ENCODE peak calls at places on chromosome 22, in four cellular contexts. X is right atrium auricular region, E is mammary epithelial cell, C is uterus. J is an unnamed sample.

GRCh38 chr22:17890892-17891291 is 116.6 kb upstream of the BID start:
- DNase-seq in C (no peak), X (no peak), E (no peak), J (no peak)

GRCh38 chr22:38792833-38793232 is 1.1 kb downstream of the DNAL4 start:
- DNase-seq in X (no peak), C (no peak), E (peak), J (no peak)

GRCh38 chr22:25120761-25121212 is 78.9 kb upstream of the CRYBB3 start:
- DNase-seq in E (no peak), X (no peak), C (peak), J (no peak)

GRCh38 chr22:20239951-20240773 is 28.0 kb downstream of the RTN4R start:
- DNase-seq in X (no peak), E (no peak), C (peak), J (no peak)

GRCh38 chr22:22156716-22157499 is 87.7 kb upstream of the VPREB1 start:
- DNase-seq in C (no peak), E (peak), X (peak), J (peak)

GRCh38 chr22:45453764-45454163 is 40.3 kb downstream of the RIBC2 start:
- DNase-seq in E (no peak), C (no peak), X (no peak), J (no peak)

GRCh38 chr22:36480941-36481392 is 473 bp downstream of the TXN2 start:
- DNase-seq in C (no peak), E (no peak), X (no peak), J (no peak)

GRCh38 chr22:50104149-50104548 is 14.3 kb downstream of the MOV10L1 start:
- DNase-seq in E (no peak), C (no peak), X (no peak), J (no peak)

GRCh38 chr22:23400286-23400981 is 179.7 kb downstream of the IGLL1 start:
- DNase-seq in C (no peak), E (no peak), X (no peak), J (no peak)

GRCh38 chr22:30270841-30271240 is 4.2 kb upstream of the OSM start:
- DNase-seq in C (no peak), E (no peak), X (peak), J (no peak)

GRCh38 chr22:38718414-38718813 is 12.7 kb downstream of the GTPBP1 start:
- DNase-seq in E (peak), C (peak), X (no peak), J (peak)

GRCh38 chr22:28112548-28113043 is 193.5 kb upstream of the PITPNB start:
- DNase-seq in E (no peak), C (peak), X (peak), J (no peak)

GRCh38 chr22:44154431-44154942 is 26.2 kb upstream of the PARVG start:
- DNase-seq in C (no peak), X (no peak), E (no peak), J (no peak)

GRCh38 chr22:27801197-27801615 is 350 bp downstream of the MN1 start:
- DNase-seq in X (no peak), C (no peak), E (peak), J (no peak)

GRCh38 chr22:38513063-38513462 is 7.0 kb upstream of the DDX17 start:
- DNase-seq in C (no peak), E (no peak), X (no peak), J (no peak)

GRCh38 chr22:25746012-25746373 is 4.0 kb downstream of the MYO18B start:
- DNase-seq in X (no peak), C (no peak), E (peak), J (no peak)

GRCh38 chr22:16915711-16916110 is 90.5 kb upstream of the XKR3 start:
- DNase-seq in E (peak), C (no peak), X (no peak), J (no peak)

GRCh38 chr22:29205260-29205597 is 467 bp upstream of the EMID1 start:
- DNase-seq in E (no peak), C (no peak), X (no peak), J (no peak)

GRCh38 chr22:29207562-29208501 is 2.1 kb downstream of the EMID1 start:
- DNase-seq in C (no peak), X (no peak), E (no peak), J (no peak)

GRCh38 chr22:29205598-29206371 is at the start of gene EMID1:
- DNase-seq in C (peak), E (no peak), X (no peak), J (no peak)

GRCh38 chr22:29207231-29207550 is 1.5 kb downstream of the EMID1 start:
- DNase-seq in C (no peak), X (no peak), E (no peak), J (no peak)

GRCh38 chr22:29206372-29207230 is 905 bp downstream of the EMID1 start:
- DNase-seq in C (no peak), X (no peak), E (no peak), J (no peak)
- H3K27ac ChIP-seq in C (peak), X (peak), E (no peak), J (no peak)

GRCh38 chr22:39992088-39992826 is 2.5 kb upstream of the FAM83F start:
- DNase-seq in E (no peak), X (no peak), C (no peak), J (no peak)

GRCh38 chr22:39994046-39994565 is 648 bp upstream of the FAM83F start:
- DNase-seq in E (no peak), X (no peak), C (no peak), J (no peak)

GRCh38 chr22:39995346-39996252 is 845 bp downstream of the FAM83F start:
- DNase-seq in E (peak), C (no peak), X (no peak), J (no peak)

GRCh38 chr22:39996732-39997131 is 2.0 kb downstream of the FAM83F start:
- DNase-seq in E (peak), X (no peak), C (no peak), J (no peak)

GRCh38 chr22:39994566-39995345 is at the start of gene FAM83F:
- DNase-seq in C (no peak), E (peak), X (no peak), J (no peak)
- H3K4me3 ChIP-seq in C (peak), E (peak), X (no peak), J (no peak)

GRCh38 chr22:37492428-37493344 is 6.5 kb upstream of the MFNG start:
- DNase-seq in X (no peak), E (peak), C (no peak), J (no peak)
- TF ChIP-seq CTCF in X (no peak), E (peak), C (no peak), J (no peak)

DNA sequence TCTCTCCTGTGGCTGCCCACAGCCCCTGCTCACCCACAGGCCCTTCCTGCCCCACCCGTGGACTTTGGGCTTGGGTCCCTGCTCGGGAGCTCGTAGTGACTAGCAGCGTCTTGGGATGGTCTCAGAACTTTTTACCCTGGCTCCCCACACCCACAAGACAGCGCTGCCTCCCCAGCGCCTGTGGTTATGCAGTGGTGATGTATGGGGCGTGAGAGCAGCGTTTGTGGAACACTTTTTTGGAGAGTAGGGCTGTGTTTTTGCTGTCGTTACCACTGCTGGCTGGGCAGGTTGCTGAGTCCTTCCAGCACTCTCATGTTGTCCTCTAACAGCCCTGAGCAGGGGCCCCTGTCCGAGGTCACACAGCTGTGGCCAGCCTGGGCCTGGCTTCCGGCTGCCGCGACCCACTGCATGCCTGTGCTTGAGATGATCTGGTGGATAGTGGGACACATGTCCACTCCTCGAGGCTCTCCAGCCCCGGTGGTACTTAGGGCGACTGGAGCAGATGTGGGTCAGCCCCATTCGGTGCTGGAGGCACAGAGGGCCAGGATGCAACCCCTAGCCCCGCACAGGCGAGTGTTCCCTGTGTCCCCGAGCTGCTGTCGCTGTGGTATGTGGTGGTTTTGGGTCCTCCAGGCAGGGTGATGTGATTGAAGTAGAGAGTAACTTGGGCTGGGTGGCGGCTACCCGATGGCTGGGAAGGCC is 7.1 kb upstream of the GRAMD4 start:
- DNase-seq in X (no peak), E (no peak), C (no peak), J (no peak)
- H3K27ac ChIP-seq in X (peak), E (no peak), C (no peak), J (no peak)